ENCODE peak calls at places on chromosomes 6 and 20, in four cellular contexts. M is OCI-LY7, Z is AG04450, S is stomach. L is an unnamed sample.

GRCh38 chr6:111586554-111586953 is 19.1 kb downstream of the TRAF3IP2 start:
- DNase-seq in M (no peak), Z (no peak), S (no peak), L (no peak)

GRCh38 chr20:52749020-52749419 is 223.1 kb upstream of the TSHZ2 start:
- DNase-seq in M (no peak), Z (no peak), S (no peak), L (no peak)

GRCh38 chr6:21102624-21103023 is 490.9 kb upstream of the SOX4 start:
- DNase-seq in M (no peak), Z (no peak), S (peak; percentile 46), L (no peak)

GRCh38 chr6:117919775-117920492 is 12.9 kb downstream of the SLC35F1 start:
- DNase-seq in M (no peak), Z (no peak), S (peak; percentile 29), L (peak; percentile 39)

GRCh38 chr6:84762941-84763396 is 1.4 kb downstream of the TBX18 start:
- DNase-seq in M (no peak), Z (no peak), S (no peak), L (peak; percentile 57)

GRCh38 chr6:4388675-4389074 is 253.3 kb upstream of the ECI2 start:
- DNase-seq in M (no peak), Z (no peak), S (no peak), L (no peak)

GRCh38 chr6:141848029-141848890 is 284.5 kb upstream of the GJE1 start:
- DNase-seq in M (no peak), Z (no peak), S (no peak), L (no peak)

GRCh38 chr6:139370047-139370706 is 4.3 kb downstream of the CITED2 start:
- DNase-seq in M (no peak), Z (no peak), S (no peak), L (peak; percentile 72)

GRCh38 chr6:159615923-159616322 is 77.1 kb downstream of the SOD2 start:
- DNase-seq in M (no peak), Z (no peak), S (no peak), L (no peak)

GRCh38 chr6:6737666-6738065 is 149.1 kb downstream of the LY86 start:
- DNase-seq in M (no peak), Z (no peak), S (no peak), L (no peak)

GRCh38 chr20:58910473-58910872 is 58.0 kb downstream of the GNAS start:
- DNase-seq in M (no peak), Z (no peak), S (no peak), L (no peak)

GRCh38 chr6:71404145-71404966 is 115.7 kb downstream of the OGFRL1 start:
- DNase-seq in M (no peak), Z (peak; percentile 38), S (no peak), L (peak; percentile 37)

GRCh38 chr6:165245716-165246115 is 63.7 kb downstream of the C6orf118 start:
- DNase-seq in M (no peak), Z (no peak), S (no peak), L (no peak)

GRCh38 chr6:27757307-27757706 is 154.9 kb downstream of the OR2B2 start:
- DNase-seq in M (no peak), Z (no peak), S (peak; percentile 33), L (no peak)

GRCh38 chr6:90413867-90414266 is 117.2 kb upstream of the BACH2 start:
- DNase-seq in M (peak; percentile 87), Z (no peak), S (no peak), L (peak; percentile 68)

GRCh38 chr20:46720776-46721425 is 11.5 kb downstream of the SLC2A10 start:
- DNase-seq in M (no peak), Z (no peak), S (no peak), L (no peak)

GRCh38 chr20:17992224-17992637 is 23.4 kb downstream of the MGME1 start:
- DNase-seq in M (no peak), Z (no peak), S (no peak), L (no peak)

GRCh38 chr6:24419526-24419925 is 16.8 kb downstream of the MRS2 start:
- DNase-seq in M (no peak), Z (no peak), S (no peak), L (no peak)

GRCh38 chr6:10099086-10099499 is 315.8 kb downstream of the TFAP2A start:
- DNase-seq in M (no peak), Z (no peak), S (peak; percentile 48), L (peak; percentile 41)

GRCh38 chr6:35278708-35279107 is 18.9 kb upstream of the DEF6 start:
- DNase-seq in M (no peak), Z (no peak), S (no peak), L (no peak)

GRCh38 chr6:22295145-22295544 is 1.7 kb downstream of the PRL start:
- DNase-seq in M (no peak), Z (no peak), S (no peak), L (no peak)

GRCh38 chr6:167302074-167302473 is 11.0 kb downstream of the UNC93A start:
- DNase-seq in M (no peak), Z (no peak), S (no peak), L (no peak)

GRCh38 chr20:5531318-5532081 is 214.7 kb upstream of the PROKR2 start:
- DNase-seq in M (no peak), Z (no peak), S (no peak), L (no peak)

GRCh38 chr20:44770480-44771171 is 25.0 kb downstream of the KCNK15 start:
- DNase-seq in M (peak; percentile 34), Z (no peak), S (no peak), L (no peak)

GRCh38 chr6:159529820-159530405 is 163.1 kb downstream of the SOD2 start:
- DNase-seq in M (no peak), Z (no peak), S (no peak), L (no peak)

GRCh38 chr6:163085426-163085825 is 329.1 kb upstream of the QKI start:
- DNase-seq in M (no peak), Z (no peak), S (no peak), L (no peak)

GRCh38 chr6:1286972-1287600 is 24.8 kb upstream of the FOXQ1 start:
- DNase-seq in M (no peak), Z (peak; percentile 63), S (peak; percentile 43), L (no peak)

GRCh38 chr20:6044102-6044501 is 9.8 kb downstream of the LRRN4 start:
- DNase-seq in M (no peak), Z (no peak), S (no peak), L (no peak)

GRCh38 chr6:129845696-129846095 is 15.4 kb downstream of the TMEM244 start:
- DNase-seq in M (no peak), Z (no peak), S (no peak), L (no peak)

GRCh38 chr20:62650551-62651284 is 8.4 kb downstream of the SLCO4A1 start:
- DNase-seq in M (no peak), Z (no peak), S (no peak), L (no peak)

GRCh38 chr20:32440069-32440757 is 82.1 kb downstream of the ASXL1 start:
- DNase-seq in M (no peak), Z (no peak), S (peak; percentile 20), L (no peak)

GRCh38 chr6:52136934-52137467 is 49.2 kb upstream of the IL17A start:
- DNase-seq in M (no peak), Z (no peak), S (no peak), L (no peak)
- H3K4me3 ChIP-seq in M (no peak overlapping the region), Z (no peak overlapping the region), S (no peak overlapping the region), L (no peak overlapping the region)

GRCh38 chr6:107079429-107079828 is 35.9 kb downstream of the BEND3 start:
- DNase-seq in M (no peak), Z (no peak), S (no peak), L (peak; percentile 35)
- H3K27ac ChIP-seq in M (no peak overlapping the region), Z (no peak overlapping the region), S (no peak overlapping the region), L (no peak overlapping the region)

GRCh38 chr20:23085415-23086055 is 589 bp downstream of the CD93 start:
- DNase-seq in M (no peak), Z (no peak), S (no peak), L (no peak)
- H3K4me3 ChIP-seq in M (no peak overlapping the region), Z (no peak overlapping the region), S (peak overlapping the region; percentile 39), L (no peak overlapping the region)

DNA sequence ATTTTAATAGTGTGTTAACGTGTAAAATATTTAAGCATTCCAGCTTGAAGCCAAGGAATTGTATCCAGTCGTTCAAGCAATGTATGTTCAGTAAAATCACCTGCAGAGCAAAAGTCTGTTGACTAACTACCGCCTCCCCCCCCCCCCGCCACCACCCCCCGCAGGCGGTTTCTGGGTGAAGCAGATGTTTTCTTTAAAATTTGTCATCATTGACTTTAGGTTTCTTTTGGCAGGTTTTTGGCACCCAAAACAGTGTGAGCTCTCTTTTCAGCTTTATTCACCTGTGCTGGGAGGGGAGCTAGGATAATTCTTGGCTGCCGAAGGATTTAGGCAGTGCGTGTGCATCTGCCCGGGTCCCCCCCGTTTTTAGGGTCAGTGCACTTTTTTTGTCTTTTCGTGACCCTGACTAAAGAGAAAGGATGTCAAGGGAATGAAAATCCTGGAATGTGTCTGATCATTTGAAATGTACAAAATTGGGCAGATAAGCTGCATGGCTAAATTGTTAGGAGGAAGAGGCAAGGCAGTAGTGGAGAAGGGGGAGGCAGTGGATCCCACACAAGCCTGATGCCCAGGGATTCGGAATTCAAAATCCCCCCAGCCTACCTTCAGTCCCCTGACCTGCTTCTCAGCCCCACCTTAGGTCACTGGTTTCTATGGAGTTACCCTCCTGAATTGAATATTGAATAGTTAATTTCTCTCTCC is 1.1 kb downstream of the EDN1 start:
- DNase-seq in M (no peak), Z (no peak), S (no peak), L (no peak)
- H3K27ac ChIP-seq in M (no peak overlapping the region), Z (no peak overlapping the region), S (peak overlapping the region; percentile 78), L (no peak overlapping the region)